ENCODE peak calls at places on chromosome 4, in seven cellular contexts. F is uterus, I is progenitor cell of endocrine pancreas, B is astrocyte of the cerebellum, Z is HFFc6, P is fibroblast of lung, M is brain microvascular endothelial cell. H is an unnamed sample.

GRCh38 chr4:31573554-31573953 is 853.4 kb downstream of the PCDH7 start:
- DNase-seq in Z (no peak), I (no peak), F (no peak), M (no peak), P (no peak), B (no peak), H (no peak)

GRCh38 chr4:33625762-33626161 is 2618.6 kb downstream of the ARAP2 start:
- DNase-seq in P (peak; percentile 3), I (no peak), M (no peak), B (no peak), Z (no peak), F (no peak), H (no peak)

GRCh38 chr4:100147684-100148083 is 42.6 kb downstream of the DDIT4L start:
- DNase-seq in P (no peak), I (no peak), F (no peak), M (no peak), Z (no peak), B (no peak), H (no peak)

GRCh38 chr4:153616005-153616555 is 68.0 kb upstream of the TLR2 start:
- DNase-seq in M (no peak), I (no peak), F (no peak), P (no peak), B (no peak), Z (no peak), H (no peak)

GRCh38 chr4:40800064-40800463 is 50.3 kb downstream of the NSUN7 start:
- DNase-seq in P (no peak), M (no peak), B (no peak), F (no peak), I (no peak), Z (no peak), H (no peak)

GRCh38 chr4:89681219-89681618 is 155.7 kb downstream of the SNCA start:
- DNase-seq in F (no peak), I (no peak), B (no peak), P (no peak), Z (no peak), M (peak; percentile 14), H (no peak)

GRCh38 chr4:135411251-135411650 is 1209.7 kb upstream of the PABPC4L start:
- DNase-seq in Z (peak; percentile 28), M (peak; percentile 2), B (no peak), F (no peak), P (no peak), I (no peak), H (no peak)

GRCh38 chr4:138816883-138817282 is 198.7 kb upstream of the NOCT start:
- DNase-seq in I (no peak), F (no peak), P (no peak), Z (no peak), B (no peak), M (no peak), H (no peak)

GRCh38 chr4:173436866-173437265 is 38.0 kb upstream of the SCRG1 start:
- DNase-seq in B (no peak), M (no peak), Z (no peak), P (no peak), F (no peak), I (no peak), H (no peak)

GRCh38 chr4:76526585-76526990 is 91.6 kb downstream of the SHROOM3 start:
- DNase-seq in F (no peak), Z (no peak), M (no peak), I (no peak), P (no peak), B (no peak), H (no peak)

GRCh38 chr4:141375855-141376254 is 155.2 kb downstream of the ZNF330 start:
- DNase-seq in Z (peak; percentile 92), I (no peak), B (peak; percentile 79), F (no peak), P (peak; percentile 88), M (peak; percentile 57), H (no peak)

GRCh38 chr4:123421227-123421941 is 24.8 kb downstream of the SPRY1 start:
- DNase-seq in M (no peak), P (peak; percentile 73), B (no peak), F (no peak), Z (no peak), I (no peak), H (no peak)

GRCh38 chr4:165737309-165737972 is 135.6 kb upstream of the TLL1 start:
- DNase-seq in P (no peak), M (no peak), B (no peak), F (no peak), I (no peak), Z (no peak), H (no peak)

GRCh38 chr4:144564358-144564757 is 81.6 kb upstream of the HHIP start:
- DNase-seq in I (no peak), Z (no peak), P (no peak), F (no peak), B (no peak), M (no peak), H (no peak)

GRCh38 chr4:187664011-187664410 is 331.6 kb upstream of the ZFP42 start:
- DNase-seq in Z (no peak), B (no peak), F (no peak), I (no peak), P (no peak), M (no peak), H (no peak)

GRCh38 chr4:77358315-77358928 is 201.4 kb downstream of the CCNG2 start:
- DNase-seq in I (peak; percentile 11), P (peak; percentile 51), Z (peak; percentile 43), F (no peak), B (peak; percentile 28), M (peak; percentile 24), H (no peak)

GRCh38 chr4:110306363-110306762 is 107.9 kb upstream of the ELOVL6 start:
- DNase-seq in Z (no peak), F (no peak), I (no peak), M (no peak), B (peak; percentile 75), P (peak; percentile 28), H (no peak)

GRCh38 chr4:86521373-86521969 is 72.6 kb upstream of the PTPN13 start:
- DNase-seq in Z (no peak), I (no peak), F (no peak), M (no peak), B (no peak), P (no peak), H (no peak)

GRCh38 chr4:23614284-23614892 is 275.5 kb downstream of the PPARGC1A start:
- DNase-seq in B (peak; percentile 5), F (no peak), P (peak; percentile 21), I (no peak), Z (no peak), M (no peak), H (no peak)
- TF ChIP-seq CTCF in B (peak; percentile 33), F (no peak), P (peak; percentile 26), I (peak; percentile 27), Z (no peak), M (peak; percentile 54), H (peak; percentile 51)

GRCh38 chr4:124429746-124430250 is 282.7 kb downstream of the ANKRD50 start:
- DNase-seq in I (no peak), F (no peak), Z (no peak), M (no peak), B (no peak), P (no peak), H (no peak)
- TF ChIP-seq CTCF in I (no peak), F (no peak), Z (no peak), M (no peak), B (no peak), P (no peak), H (no peak)

GRCh38 chr4:102094474-102094873 is 250.8 kb downstream of the SLC39A8 start:
- DNase-seq in I (no peak), F (no peak), M (no peak), P (no peak), B (no peak), Z (no peak), H (no peak)
- TF ChIP-seq CTCF in I (no peak), F (no peak), M (no peak), P (no peak), B (no peak), Z (no peak), H (no peak)

DNA sequence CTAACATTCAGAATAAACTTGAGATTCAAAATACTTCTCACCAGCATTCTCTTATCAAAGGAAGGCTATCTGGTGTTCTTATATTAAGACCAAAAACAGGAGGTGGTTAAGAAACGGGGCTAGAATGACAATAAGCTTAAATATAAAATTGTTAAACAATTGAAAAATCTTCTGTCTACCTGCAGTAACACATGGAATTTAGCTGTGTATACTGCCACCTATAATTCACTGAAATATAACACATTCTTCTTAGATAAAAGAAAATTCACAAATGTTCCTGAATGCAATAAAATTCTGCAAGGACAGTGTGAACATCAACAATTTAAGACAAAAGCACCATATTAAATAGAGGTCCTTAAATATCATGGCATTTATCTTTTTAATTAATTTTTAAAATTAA is 11.5 kb upstream of the PCDH10 start:
- DNase-seq in M (no peak), I (no peak), F (no peak), P (no peak), B (no peak), Z (no peak), H (no peak)
- TF ChIP-seq CTCF in M (no peak), I (peak; percentile 10), F (no peak), P (no peak), B (no peak), Z (peak; percentile 43), H (peak; percentile 30)

DNA sequence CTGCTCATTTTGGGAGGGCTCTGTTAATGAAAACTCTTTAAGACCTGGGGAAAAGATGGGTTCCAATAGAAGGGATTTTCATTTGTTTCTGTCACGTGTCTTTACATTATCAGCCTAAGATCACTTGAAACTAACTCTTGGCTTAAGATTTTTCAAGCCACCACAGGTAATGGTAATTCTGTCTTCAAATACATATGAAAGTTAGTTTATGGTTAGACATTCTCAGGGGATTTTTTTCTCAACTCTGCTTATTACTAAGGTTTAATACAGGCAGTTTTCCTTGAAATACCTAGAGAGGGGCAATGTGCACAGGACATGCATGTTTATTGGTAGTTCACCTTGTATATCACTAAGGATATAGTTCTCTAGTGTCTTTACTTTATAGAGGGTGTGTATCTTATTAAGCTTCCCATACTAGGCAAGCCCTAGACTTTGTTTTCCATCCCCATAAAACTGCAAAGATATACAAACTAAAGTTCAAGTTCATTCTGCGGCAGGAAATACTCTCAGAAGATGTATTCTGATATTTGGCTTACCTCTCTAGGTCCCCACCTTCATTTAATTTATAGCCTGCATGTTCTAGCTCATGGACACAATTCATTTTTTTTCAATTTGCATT is 38.2 kb upstream of the MYOZ2 start:
- DNase-seq in F (no peak), M (no peak), P (no peak), Z (no peak), I (no peak), B (no peak), H (no peak)
- TF ChIP-seq CTCF in F (no peak), M (no peak), P (no peak), Z (no peak), I (no peak), B (no peak), H (no peak)

DNA sequence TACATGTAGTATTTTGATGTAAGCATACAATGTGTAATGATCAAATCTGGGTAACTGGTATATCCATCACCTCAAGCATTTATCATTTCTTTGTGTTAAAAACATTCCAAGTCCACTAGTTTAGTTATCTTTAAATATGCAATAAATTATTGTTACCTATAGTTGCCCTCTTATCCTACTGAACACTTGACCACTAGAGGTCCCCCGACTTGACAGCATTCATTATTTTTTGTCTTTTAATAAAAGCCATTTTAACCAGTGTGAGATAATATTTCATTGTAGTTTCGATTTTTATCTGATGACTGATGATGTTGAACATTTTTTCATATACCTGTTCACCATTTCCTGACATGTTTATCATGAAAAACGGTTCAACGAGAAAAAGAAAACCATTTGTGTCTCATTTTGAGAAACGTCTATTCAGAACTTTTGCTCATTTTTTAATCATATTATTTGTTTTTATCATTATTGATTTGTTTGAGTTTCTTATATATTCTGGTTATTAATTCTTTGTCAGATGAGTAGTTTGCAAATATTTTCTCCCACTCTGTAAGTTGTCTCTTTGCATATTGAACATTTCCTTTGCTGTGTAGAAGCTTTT is 199.0 kb upstream of the CXXC4 start:
- DNase-seq in F (no peak), M (no peak), I (no peak), P (peak; percentile 52), Z (no peak), B (no peak), H (no peak)
- TF ChIP-seq CTCF in F (no peak), M (peak; percentile 55), I (peak; percentile 28), P (peak; percentile 62), Z (peak; percentile 66), B (peak; percentile 42), H (no peak)